ENCODE peak calls at places on chromosome 14, in five cellular contexts. Q, S, Y, E and J are unnamed samples.
A peak's percentile ranks its signal among the peaks of the same experiment; 100 is the strongest.

GRCh38 chr14:100531591-100532121 is 55.6 kb downstream of the BEGAIN start:
- DNase-seq in Q (no peak), S (no peak), Y (peak; percentile 49), E (no peak), J (no peak)

GRCh38 chr14:36245223-36245622 is 68.7 kb upstream of the PTCSC3 start:
- DNase-seq in Q (no peak), S (no peak), Y (no peak), E (no peak), J (no peak)

GRCh38 chr14:24339284-24340151 is at the start of gene RIPK3:
- DNase-seq in Q (no peak), S (no peak), Y (no peak), E (no peak), J (peak; percentile 36)

GRCh38 chr14:104892517-104893434 is 27.7 kb downstream of the CEP170B start:
- DNase-seq in Q (no peak), S (no peak), Y (peak; percentile 17), E (no peak), J (no peak)

GRCh38 chr14:89436274-89436656 is 19.2 kb upstream of the FOXN3 start:
- DNase-seq in Q (no peak), S (no peak), Y (no peak), E (no peak), J (no peak)

GRCh38 chr14:76491172-76491930 is 115.4 kb downstream of the ESRRB start:
- DNase-seq in Q (no peak), S (no peak), Y (no peak), E (no peak), J (no peak)

GRCh38 chr14:104367811-104368750 is 211.5 kb upstream of the C14orf180 start:
- DNase-seq in Q (no peak), S (no peak), Y (peak; percentile 79), E (no peak), J (no peak)

GRCh38 chr14:51298895-51299294 is 58.8 kb downstream of the TMX1 start:
- DNase-seq in Q (no peak), S (no peak), Y (no peak), E (no peak), J (no peak)

GRCh38 chr14:52268191-52269061 is 928 bp downstream of the PTGDR start:
- DNase-seq in Q (no peak), S (no peak), Y (peak; percentile 36), E (no peak), J (no peak)

GRCh38 chr14:75926431-75926830 is 55.4 kb downstream of the TGFB3 start:
- DNase-seq in Q (no peak), S (no peak), Y (no peak), E (no peak), J (no peak)

GRCh38 chr14:71362920-71363584 is 455.8 kb downstream of the PCNX1 start:
- DNase-seq in Q (no peak), S (no peak), Y (no peak), E (no peak), J (peak; percentile 53)

GRCh38 chr14:19800282-19801117 is 3.1 kb upstream of the OR4N2 start:
- DNase-seq in Q (no peak), S (no peak), Y (no peak), E (no peak), J (no peak)

GRCh38 chr14:33592298-33592697 is 358.6 kb downstream of the EGLN3 start:
- DNase-seq in Q (no peak), S (no peak), Y (no peak), E (no peak), J (no peak)

GRCh38 chr14:104651876-104652260 is 37.5 kb upstream of the INF2 start:
- DNase-seq in Q (no peak), S (no peak), Y (no peak), E (no peak), J (no peak)

GRCh38 chr14:57066887-57067513 is 201.7 kb downstream of the EXOC5 start:
- DNase-seq in Q (peak; percentile 12), S (peak; percentile 16), Y (peak; percentile 60), E (peak; percentile 35), J (no peak)

GRCh38 chr14:97411938-97412612 is 614.9 kb downstream of the VRK1 start:
- DNase-seq in Q (no peak), S (no peak), Y (no peak), E (no peak), J (no peak)

GRCh38 chr14:90060965-90061848 is 587 bp upstream of the KCNK13 start:
- DNase-seq in Q (no peak), S (no peak), Y (peak; percentile 65), E (no peak), J (no peak)

GRCh38 chr14:102746568-102747438 is 30.4 kb upstream of the TRAF3 start:
- DNase-seq in Q (no peak), S (no peak), Y (no peak), E (no peak), J (no peak)

GRCh38 chr14:22390824-22391461 is 198.1 kb downstream of the DAD1 start:
- DNase-seq in Q (no peak), S (peak; percentile 41), Y (no peak), E (no peak), J (peak; percentile 63)

GRCh38 chr14:75350505-75351060 is 72.0 kb downstream of the FOS start:
- DNase-seq in Q (no peak), S (no peak), Y (no peak), E (peak; percentile 32), J (no peak)

GRCh38 chr14:51442513-51443175 is 202.6 kb downstream of the TMX1 start:
- DNase-seq in Q (no peak), S (no peak), Y (no peak), E (no peak), J (no peak)

GRCh38 chr14:99731536-99732435 is 47.7 kb downstream of the CYP46A1 start:
- DNase-seq in Q (no peak), S (no peak), Y (no peak), E (no peak), J (no peak)

GRCh38 chr14:58914271-58914855 is 274.1 kb upstream of the DAAM1 start:
- DNase-seq in Q (no peak), S (no peak), Y (no peak), E (no peak), J (no peak)

GRCh38 chr14:57008534-57008933 is 198.3 kb upstream of the OTX2 start:
- DNase-seq in Q (no peak), S (no peak), Y (no peak), E (peak; percentile 18), J (no peak)

GRCh38 chr14:75548544-75548943 is 26.3 kb downstream of the BATF start:
- DNase-seq in Q (no peak), S (no peak), Y (no peak), E (no peak), J (no peak)

GRCh38 chr14:51086044-51086443 is 8.9 kb downstream of the TRIM9 start:
- DNase-seq in Q (no peak), S (no peak), Y (no peak), E (no peak), J (no peak)

GRCh38 chr14:53002576-53002975 is 51.7 kb upstream of the FERMT2 start:
- DNase-seq in Q (no peak), S (peak; percentile 13), Y (no peak), E (peak; percentile 44), J (no peak)

GRCh38 chr14:23361320-23361719 is 3.7 kb downstream of the EFS start:
- DNase-seq in Q (no peak), S (no peak), Y (no peak), E (no peak), J (no peak)

GRCh38 chr14:104688755-104689619 is at the start of gene INF2:
- DNase-seq in Q (no peak), S (peak; percentile 62), Y (peak; percentile 97), E (peak; percentile 91), J (no peak)

GRCh38 chr14:51568366-51568765 is 83.3 kb upstream of the FRMD6 start:
- DNase-seq in Q (no peak), S (no peak), Y (no peak), E (no peak), J (no peak)

GRCh38 chr14:49861581-49861922 is 9.0 kb upstream of the NEMF start:
- DNase-seq in Q (no peak), S (no peak), Y (peak; percentile 36), E (no peak), J (no peak)

GRCh38 chr14:22650960-22651521 is 6.9 kb upstream of the OR6J1 start:
- DNase-seq in Q (peak; percentile 47), S (no peak), Y (no peak), E (peak; percentile 14), J (peak; percentile 44)

GRCh38 chr14:23646648-23647549 is 10.7 kb downstream of the DHRS2 start:
- DNase-seq in Q (no peak), S (peak; percentile 76), Y (no peak), E (no peak), J (no peak)

GRCh38 chr14:34498684-34499412 is 36.8 kb upstream of the SPTSSA start:
- DNase-seq in Q (peak; percentile 40), S (peak; percentile 86), Y (peak; percentile 45), E (no peak), J (no peak)

GRCh38 chr14:54754116-54754622 is 148.5 kb downstream of the GCH1 start:
- DNase-seq in Q (no peak), S (no peak), Y (no peak), E (no peak), J (no peak)
- TF ChIP-seq ZBTB33 in Q (no peak), S (no peak), Y (no peak), E (no peak), J (no peak)

GRCh38 chr14:74239848-74240793 is 872 bp downstream of the VSX2 start:
- DNase-seq in Q (no peak), S (no peak), Y (peak; percentile 65), E (no peak), J (no peak)
- TF ChIP-seq POLR2AphosphoS5 in Q (no peak), S (no peak), Y (no peak), E (no peak), J (no peak)

GRCh38 chr14:65225299-65226159 is 123.2 kb upstream of the MAX start:
- DNase-seq in Q (no peak), S (no peak), Y (no peak), E (no peak), J (no peak)

GRCh38 chr14:65224799-65225198 is 122.5 kb upstream of the MAX start:
- DNase-seq in Q (no peak), S (no peak), Y (no peak), E (no peak), J (no peak)

GRCh38 chr14:65223636-65224035 is 121.3 kb upstream of the MAX start:
- DNase-seq in Q (no peak), S (no peak), Y (no peak), E (no peak), J (no peak)

GRCh38 chr14:65219353-65219752 is 117.0 kb upstream of the MAX start:
- DNase-seq in Q (no peak), S (no peak), Y (no peak), E (no peak), J (no peak)

GRCh38 chr14:65222434-65222833 is 120.1 kb upstream of the MAX start:
- DNase-seq in Q (peak; percentile 60), S (no peak), Y (peak; percentile 48), E (peak; percentile 61), J (no peak)
- TF ChIP-seq CTCF in Q (peak; percentile 74), S (peak; percentile 87), Y (peak; percentile 90), E (peak; percentile 80), J (peak; percentile 84)

GRCh38 chr14:32510815-32511214 is 181.7 kb downstream of the AKAP6 start:
- DNase-seq in Q (no peak), S (no peak), Y (no peak), E (no peak), J (no peak)
- TF ChIP-seq ZBTB33 in Q (no peak), S (no peak), Y (no peak), E (no peak), J (no peak)